ENCODE peak calls at places on chromosomes 4 and X, in five cellular contexts. X is mesenchymal stem cell, M is H9, J is neuronal stem cell, E is H1. K is an unnamed sample.

GRCh38 chr4:7228734-7229133 is 36.4 kb downstream of the SORCS2 start:
- DNase-seq in X (no peak), M (no peak), J (no peak), E (no peak), K (no peak)

GRCh38 chrX:151694661-151695582 is at the start of gene PRRG3:
- DNase-seq in X (no peak), M (peak; percentile 52), J (no peak), E (peak; percentile 54), K (no peak)

GRCh38 chrX:130106071-130106470 is 4.2 kb downstream of the ELF4 start:
- DNase-seq in X (no peak), M (no peak), J (no peak), E (no peak), K (no peak)

GRCh38 chrX:134622813-134623185 is 35.5 kb downstream of the PLAC1 start:
- DNase-seq in X (no peak), M (no peak), J (no peak), E (no peak), K (peak; percentile 7)

GRCh38 chr4:176406736-176407135 is 87.0 kb downstream of the SPCS3 start:
- DNase-seq in X (no peak), M (no peak), J (no peak), E (no peak), K (no peak)

GRCh38 chrX:13607996-13608365 is 38.6 kb downstream of the EGFL6 start:
- DNase-seq in X (no peak), M (no peak), J (no peak), E (no peak), K (no peak)

GRCh38 chrX:97016106-97016505 is 132.4 kb downstream of the RPA4 start:
- DNase-seq in X (no peak), M (no peak), J (no peak), E (no peak), K (no peak)

GRCh38 chr4:150570862-150571261 is 11.1 kb upstream of the MAB21L2 start:
- DNase-seq in X (no peak), M (no peak), J (no peak), E (no peak), K (no peak)

GRCh38 chrX:105975382-105975781 is 63.1 kb downstream of the SERPINA7 start:
- DNase-seq in X (peak; percentile 22), M (no peak), J (peak; percentile 1), E (no peak), K (peak; percentile 25)

GRCh38 chr4:10655968-10656367 is 28.6 kb downstream of the CLNK start:
- DNase-seq in X (peak; percentile 72), M (no peak), J (no peak), E (no peak), K (peak; percentile 63)

GRCh38 chr4:19213388-19213787 is 1038.3 kb upstream of the SLIT2 start:
- DNase-seq in X (peak; percentile 34), M (no peak), J (peak; percentile 36), E (no peak), K (no peak)

GRCh38 chrX:40343319-40343718 is 237.5 kb upstream of the ATP6AP2 start:
- DNase-seq in X (no peak), M (peak; percentile 38), J (no peak), E (no peak), K (no peak)

GRCh38 chrX:103941201-103941975 is 21.0 kb upstream of the TMSB15B start:
- DNase-seq in X (peak; percentile 44), M (no peak), J (no peak), E (no peak), K (peak; percentile 51)

GRCh38 chr4:7060346-7061150 is 7.3 kb downstream of the GRPEL1 start:
- DNase-seq in X (no peak), M (no peak), J (no peak), E (no peak), K (no peak)

GRCh38 chrX:2389324-2389723 is 111.5 kb downstream of the DHRSX start:
- DNase-seq in X (no peak), M (no peak), J (no peak), E (no peak), K (no peak)

GRCh38 chr4:39933689-39934590 is 43.8 kb downstream of the PDS5A start:
- DNase-seq in X (peak; percentile 44), M (no peak), J (no peak), E (no peak), K (peak; percentile 25)

GRCh38 chrX:15617111-15617510 is 16.4 kb upstream of the ACE2 start:
- DNase-seq in X (no peak), M (no peak), J (no peak), E (no peak), K (peak; percentile 38)

GRCh38 chr4:155931634-155932033 is 22.0 kb downstream of the CTSO start:
- DNase-seq in X (no peak), M (no peak), J (no peak), E (no peak), K (no peak)

GRCh38 chr4:174214102-174214878 is 69.2 kb downstream of the FBXO8 start:
- DNase-seq in X (peak; percentile 46), M (peak; percentile 63), J (peak; percentile 46), E (peak; percentile 64), K (peak; percentile 35)

GRCh38 chr4:4390046-4390445 is 3.1 kb downstream of the NSG1 start:
- DNase-seq in X (no peak), M (no peak), J (no peak), E (no peak), K (no peak)

GRCh38 chr4:99665981-99666380 is 8.4 kb upstream of the C4orf54 start:
- DNase-seq in X (no peak), M (no peak), J (no peak), E (no peak), K (no peak)

GRCh38 chr4:89737888-89738287 is 99.1 kb downstream of the SNCA start:
- DNase-seq in X (no peak), M (no peak), J (no peak), E (no peak), K (no peak)

GRCh38 chr4:68141852-68142251 is 12.2 kb upstream of the TMPRSS11F start:
- DNase-seq in X (no peak), M (no peak), J (no peak), E (no peak), K (no peak)

GRCh38 chr4:114603455-114603854 is 4.8 kb downstream of the UGT8 start:
- DNase-seq in X (no peak), M (no peak), J (no peak), E (no peak), K (no peak)

GRCh38 chrX:143632625-143633387 is 3.1 kb downstream of the SLITRK4 start:
- DNase-seq in X (peak; percentile 57), M (no peak), J (no peak), E (no peak), K (no peak)
- H3K4me2 ChIP-seq in X (peak overlapping the region; percentile 77), M (peak overlapping the region; percentile 88), J (peak overlapping the region; percentile 71), E (peak overlapping the region; percentile 75), K (peak overlapping the region; percentile 85)

GRCh38 chr4:146232131-146232722 is 17.9 kb downstream of the REELD1 start:
- DNase-seq in X (no peak), M (no peak), J (no peak), E (no peak), K (no peak)

GRCh38 chr4:146237092-146237491 is 22.8 kb downstream of the REELD1 start:
- DNase-seq in X (no peak), M (no peak), J (no peak), E (no peak), K (no peak)

DNA sequence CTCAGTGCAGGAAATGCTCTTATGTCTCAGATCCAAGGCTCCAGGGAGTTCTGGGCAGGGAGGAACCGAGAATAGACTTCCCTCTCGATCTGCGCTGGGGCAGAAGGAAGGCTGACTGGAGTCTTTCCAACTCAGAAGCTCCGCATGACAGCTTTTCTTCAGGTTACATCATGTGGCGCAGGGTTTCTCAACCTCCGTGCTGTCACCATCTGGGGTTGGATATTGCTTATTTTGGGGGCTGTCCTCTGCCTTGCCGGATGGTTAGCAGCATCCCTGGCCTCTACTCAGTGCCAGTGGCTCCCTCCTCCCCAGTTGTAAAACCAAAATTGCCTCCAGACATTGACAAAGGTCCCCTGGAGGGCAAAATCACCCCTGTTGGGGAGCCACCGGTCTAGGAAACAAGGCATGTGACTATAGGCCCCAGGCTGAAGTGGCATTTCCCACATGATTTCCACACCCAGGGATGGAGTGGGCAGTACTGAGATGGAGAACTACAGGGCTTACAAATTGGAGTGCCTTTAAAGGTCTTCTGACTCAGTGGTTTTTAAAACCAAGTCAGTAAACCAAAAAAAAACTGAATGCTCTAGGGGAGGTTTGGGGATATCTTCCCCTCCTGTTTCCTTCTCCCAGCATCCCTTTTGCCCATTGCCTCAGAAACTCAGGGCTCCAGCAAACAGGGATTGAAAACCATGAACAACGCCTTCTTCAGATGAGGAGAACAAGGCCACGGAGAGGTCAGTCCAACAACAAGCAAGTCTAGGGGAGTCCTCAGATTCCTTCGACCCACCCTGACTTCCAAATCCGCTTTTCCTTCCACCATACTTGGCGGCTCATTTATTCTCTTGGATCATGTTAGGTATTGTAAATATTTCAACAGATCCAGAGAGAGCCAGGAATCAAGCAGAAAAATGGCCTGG is 21.6 kb downstream of the REELD1 start:
- DNase-seq in X (peak; percentile 26), M (no peak), J (no peak), E (no peak), K (peak; percentile 18)
- H2BK12ac ChIP-seq in X (peak overlapping the region; percentile 94), M (no peak overlapping the region), J (no peak overlapping the region), E (no peak overlapping the region), K (no peak overlapping the region)

DNA sequence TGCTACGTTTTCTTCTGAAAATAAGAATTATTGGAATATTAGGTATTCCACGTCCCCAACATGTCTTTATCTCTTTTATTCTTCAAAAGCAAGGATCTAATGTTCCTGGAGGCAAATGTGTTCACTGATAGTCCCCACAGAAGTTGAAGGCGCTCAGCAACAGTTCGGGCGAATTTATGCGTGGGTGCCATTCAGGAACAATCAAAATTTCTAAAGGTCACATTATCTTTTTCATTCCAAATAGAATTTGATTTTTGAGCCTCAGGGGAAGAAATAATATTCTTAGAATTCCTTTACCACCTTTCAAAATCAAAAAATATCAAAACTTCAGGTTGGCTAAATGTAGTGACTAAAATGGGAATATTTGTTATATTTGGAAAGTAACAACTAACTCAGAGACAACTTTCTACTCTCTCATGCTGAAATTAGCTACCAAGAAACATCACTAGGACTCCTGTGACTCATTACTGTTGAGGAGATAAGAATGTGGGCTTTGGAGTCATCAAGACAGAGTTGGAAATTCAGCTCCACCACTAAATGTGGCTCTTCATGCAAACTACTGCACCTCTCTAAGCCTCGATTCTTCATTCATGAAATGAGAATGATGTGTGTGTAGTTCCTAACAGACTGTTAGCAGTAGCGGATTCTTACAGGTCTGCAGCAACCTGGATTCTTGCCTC is 72.3 kb upstream of the KIT start:
- DNase-seq in X (peak; percentile 76), M (no peak), J (no peak), E (no peak), K (no peak)
- H3K4me2 ChIP-seq in X (no peak overlapping the region), M (no peak overlapping the region), J (no peak overlapping the region), E (no peak overlapping the region), K (no peak overlapping the region)

GRCh38 chr4:153188966-153189801 is 15.1 kb upstream of the TRIM2 start:
- DNase-seq in X (no peak), M (no peak), J (no peak), E (no peak), K (no peak)

GRCh38 chr4:153186046-153186728 is 18.1 kb upstream of the TRIM2 start:
- DNase-seq in X (no peak), M (no peak), J (no peak), E (no peak), K (no peak)

GRCh38 chr4:153181293-153182080 is 22.8 kb upstream of the TRIM2 start:
- DNase-seq in X (peak; percentile 28), M (no peak), J (no peak), E (no peak), K (no peak)

DNA sequence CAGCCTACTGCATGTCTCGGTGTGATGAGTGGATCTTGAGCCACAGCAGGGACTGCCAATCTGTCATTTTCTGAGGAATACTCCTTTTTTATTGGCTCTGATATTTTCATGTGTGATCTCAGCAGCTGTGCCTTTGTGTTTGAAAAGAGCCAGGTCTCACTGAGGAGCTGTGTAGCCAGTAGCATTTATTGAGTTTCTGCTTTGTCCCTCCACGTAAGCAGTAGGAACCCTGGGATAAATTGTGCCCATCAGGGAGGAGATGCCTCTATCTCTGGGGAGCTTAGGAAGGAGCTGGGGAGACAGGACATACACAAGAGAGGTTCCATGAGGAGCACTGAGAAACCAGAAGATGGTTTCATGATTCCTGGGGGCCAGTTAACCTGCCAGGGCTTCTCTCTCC is 18.8 kb upstream of the TRIM2 start:
- DNase-seq in X (no peak), M (no peak), J (no peak), E (no peak), K (no peak)
- H2BK12ac ChIP-seq in X (no peak overlapping the region), M (no peak overlapping the region), J (no peak overlapping the region), E (no peak overlapping the region), K (no peak overlapping the region)